ENCODE peak calls at places on chromosome 20, in five cellular contexts. One of them, this sample, is unnamed.

GRCh38 chr20:41086402-41087324 is 50.7 kb upstream of the PLCG1 start:
- DNase-seq in anterior cingulate cortex: no peak
- DNase-seq in Daoy: no peak
- DNase-seq in NCI-H82: no peak
- DNase-seq in left lung: no peak
- DNase-seq in this sample: no peak

GRCh38 chr20:49620364-49621240 is 52.7 kb upstream of the PTGIS start:
- DNase-seq in anterior cingulate cortex: no peak
- DNase-seq in Daoy: no peak
- DNase-seq in NCI-H82: no peak
- DNase-seq in left lung: no peak
- DNase-seq in this sample: no peak

GRCh38 chr20:22411568-22412450 is 172.6 kb downstream of the FOXA2 start:
- DNase-seq in anterior cingulate cortex: no peak
- DNase-seq in Daoy: peak
- DNase-seq in NCI-H82: no peak
- DNase-seq in left lung: no peak
- DNase-seq in this sample: peak

GRCh38 chr20:32528291-32528891 is 56.7 kb downstream of the NOL4L start:
- DNase-seq in anterior cingulate cortex: peak
- DNase-seq in Daoy: no peak
- DNase-seq in NCI-H82: peak
- DNase-seq in left lung: peak
- DNase-seq in this sample: no peak

GRCh38 chr20:4169360-4170214 is 154.2 kb upstream of the RNF24 start:
- DNase-seq in anterior cingulate cortex: no peak
- DNase-seq in Daoy: no peak
- DNase-seq in NCI-H82: no peak
- DNase-seq in left lung: no peak
- DNase-seq in this sample: no peak

GRCh38 chr20:60935971-60936370 is 316.1 kb upstream of the CDH4 start:
- DNase-seq in anterior cingulate cortex: no peak
- DNase-seq in Daoy: no peak
- DNase-seq in NCI-H82: peak
- DNase-seq in left lung: no peak
- DNase-seq in this sample: no peak

GRCh38 chr20:5910192-5910591 is 40.1 kb downstream of the TRMT6 start:
- DNase-seq in anterior cingulate cortex: no peak
- DNase-seq in Daoy: no peak
- DNase-seq in NCI-H82: no peak
- DNase-seq in left lung: no peak
- DNase-seq in this sample: no peak

GRCh38 chr20:22531056-22531615 is 53.2 kb downstream of the FOXA2 start:
- DNase-seq in anterior cingulate cortex: no peak
- DNase-seq in Daoy: no peak
- DNase-seq in NCI-H82: no peak
- DNase-seq in left lung: no peak
- DNase-seq in this sample: no peak

GRCh38 chr20:36606171-36607116 is 865 bp downstream of the RAB5IF start:
- DNase-seq in anterior cingulate cortex: no peak
- DNase-seq in Daoy: peak
- DNase-seq in NCI-H82: no peak
- DNase-seq in left lung: peak
- DNase-seq in this sample: peak

GRCh38 chr20:48795732-48796131 is 32.1 kb downstream of the PREX1 start:
- DNase-seq in anterior cingulate cortex: no peak
- DNase-seq in Daoy: no peak
- DNase-seq in NCI-H82: peak
- DNase-seq in left lung: no peak
- DNase-seq in this sample: no peak

GRCh38 chr20:63782051-63782471 is 42.5 kb downstream of the SLC2A4RG start:
- DNase-seq in anterior cingulate cortex: no peak
- DNase-seq in Daoy: no peak
- DNase-seq in NCI-H82: peak
- DNase-seq in left lung: peak
- DNase-seq in this sample: no peak

GRCh38 chr20:59560588-59561227 is 43.6 kb upstream of the PHACTR3 start:
- DNase-seq in anterior cingulate cortex: no peak
- DNase-seq in Daoy: no peak
- DNase-seq in NCI-H82: peak
- DNase-seq in left lung: no peak
- DNase-seq in this sample: no peak

GRCh38 chr20:33139467-33139866 is 28.5 kb upstream of the BPIFA2 start:
- DNase-seq in anterior cingulate cortex: no peak
- DNase-seq in Daoy: no peak
- DNase-seq in NCI-H82: no peak
- DNase-seq in left lung: no peak
- DNase-seq in this sample: no peak

GRCh38 chr20:43853174-43853803 is 61.4 kb upstream of the TOX2 start:
- DNase-seq in anterior cingulate cortex: no peak
- DNase-seq in Daoy: no peak
- DNase-seq in NCI-H82: no peak
- DNase-seq in left lung: no peak
- DNase-seq in this sample: no peak

GRCh38 chr20:40890635-40891034 is 138.0 kb upstream of the TOP1 start:
- DNase-seq in anterior cingulate cortex: no peak
- DNase-seq in Daoy: no peak
- DNase-seq in NCI-H82: no peak
- DNase-seq in left lung: no peak
- DNase-seq in this sample: no peak

GRCh38 chr20:20210327-20210726 is 157.6 kb upstream of the INSM1 start:
- DNase-seq in anterior cingulate cortex: no peak
- DNase-seq in Daoy: peak
- DNase-seq in NCI-H82: no peak
- DNase-seq in left lung: no peak
- DNase-seq in this sample: no peak

GRCh38 chr20:34979366-34980153 is 23.9 kb downstream of the MYH7B start:
- DNase-seq in anterior cingulate cortex: no peak
- DNase-seq in Daoy: no peak
- DNase-seq in NCI-H82: peak
- DNase-seq in left lung: peak
- DNase-seq in this sample: peak

GRCh38 chr20:52049001-52049731 is 142.4 kb downstream of the ZFP64 start:
- DNase-seq in anterior cingulate cortex: no peak
- DNase-seq in Daoy: no peak
- DNase-seq in NCI-H82: no peak
- DNase-seq in left lung: no peak
- DNase-seq in this sample: no peak

GRCh38 chr20:44702776-44703175 is 12.4 kb upstream of the CCN5 start:
- DNase-seq in anterior cingulate cortex: peak
- DNase-seq in Daoy: peak
- DNase-seq in NCI-H82: peak
- DNase-seq in left lung: no peak
- DNase-seq in this sample: peak

GRCh38 chr20:10919549-10920140 is 245.8 kb upstream of the JAG1 start:
- DNase-seq in anterior cingulate cortex: no peak
- DNase-seq in Daoy: peak
- DNase-seq in NCI-H82: no peak
- DNase-seq in left lung: no peak
- DNase-seq in this sample: peak

GRCh38 chr20:25273541-25274358 is 25.9 kb downstream of the PYGB start:
- DNase-seq in anterior cingulate cortex: peak
- DNase-seq in Daoy: no peak
- DNase-seq in NCI-H82: no peak
- DNase-seq in left lung: no peak
- DNase-seq in this sample: peak

GRCh38 chr20:53642196-53643030 is 48.8 kb upstream of the ZNF217 start:
- DNase-seq in anterior cingulate cortex: no peak
- DNase-seq in Daoy: peak
- DNase-seq in NCI-H82: peak
- DNase-seq in left lung: no peak
- DNase-seq in this sample: no peak

GRCh38 chr20:49790077-49790798 is 22.4 kb upstream of the SLC9A8 start:
- DNase-seq in anterior cingulate cortex: no peak
- DNase-seq in Daoy: no peak
- DNase-seq in NCI-H82: no peak
- DNase-seq in left lung: no peak
- DNase-seq in this sample: peak

GRCh38 chr20:31677553-31678260 is 40.0 kb downstream of the COX4I2 start:
- DNase-seq in anterior cingulate cortex: no peak
- DNase-seq in Daoy: no peak
- DNase-seq in NCI-H82: no peak
- DNase-seq in left lung: no peak
- DNase-seq in this sample: no peak

GRCh38 chr20:48681201-48681881 is 146.5 kb downstream of the PREX1 start:
- DNase-seq in anterior cingulate cortex: no peak
- DNase-seq in Daoy: no peak
- DNase-seq in NCI-H82: no peak
- DNase-seq in left lung: no peak
- DNase-seq in this sample: no peak